ENCODE peak calls at places on chromosomes 2 and 18, in ten cellular contexts. C is suprapubic skin, R is HL-60, Y is HCT116, S is SK-N-SH, A is breast epithelium, Z is stomach, K is spleen, X is prostate gland, B is esophagus muscularis mucosa. D is an unnamed sample.

GRCh38 chr18:42156266-42156665 is 201.2 kb downstream of the PIK3C3 start:
- DNase-seq in C (no peak), R (no peak), Y (no peak), S (no peak), A (no peak), Z (no peak), K (no peak), X (no peak), B (no peak), D (peak)

GRCh38 chr18:43159091-43159490 is 43.6 kb upstream of the RIT2 start:
- DNase-seq in C (no peak), R (no peak), Y (no peak), S (no peak), A (no peak), Z (no peak), K (no peak), X (no peak), B (no peak), D (no peak)

GRCh38 chr2:76498387-76498786 is 787.7 kb upstream of the GCFC2 start:
- DNase-seq in C (no peak), R (no peak), Y (no peak), S (no peak), A (no peak), Z (no peak), K (no peak), X (no peak), B (no peak), D (no peak)

GRCh38 chr2:11123001-11123809 is 32.1 kb upstream of the SLC66A3 start:
- DNase-seq in C (no peak), R (no peak), Y (no peak), S (no peak), A (no peak), Z (no peak), K (peak), X (no peak), B (no peak), D (no peak)

GRCh38 chr2:46135230-46135555 is 162.0 kb upstream of the EPAS1 start:
- DNase-seq in C (no peak), R (no peak), Y (no peak), S (no peak), A (no peak), Z (no peak), K (no peak), X (no peak), B (no peak), D (no peak)

GRCh38 chr2:25926913-25927312 is 48.6 kb upstream of the ASXL2 start:
- DNase-seq in C (no peak), R (no peak), Y (no peak), S (no peak), A (no peak), Z (no peak), K (no peak), X (no peak), B (no peak), D (no peak)

GRCh38 chr18:261398-262073 is 6.3 kb downstream of the THOC1 start:
- DNase-seq in C (no peak), R (no peak), Y (no peak), S (no peak), A (no peak), Z (no peak), K (no peak), X (no peak), B (no peak), D (no peak)

GRCh38 chr2:161237397-161238263 is 70.6 kb upstream of the PSMD14 start:
- DNase-seq in C (peak), R (no peak), Y (no peak), S (peak), A (no peak), Z (peak), K (peak), X (no peak), B (peak), D (peak)

GRCh38 chr2:235238537-235238936 is 255.3 kb upstream of the AGAP1 start:
- DNase-seq in C (no peak), R (no peak), Y (no peak), S (peak), A (no peak), Z (peak), K (peak), X (no peak), B (no peak), D (no peak)

GRCh38 chr18:36249392-36249791 is 48.1 kb upstream of the FHOD3 start:
- DNase-seq in C (no peak), R (no peak), Y (no peak), S (no peak), A (no peak), Z (no peak), K (no peak), X (no peak), B (peak), D (no peak)

GRCh38 chr2:237604960-237605359 is 14.4 kb upstream of the RAB17 start:
- DNase-seq in C (no peak), R (no peak), Y (peak), S (no peak), A (no peak), Z (peak), K (no peak), X (no peak), B (no peak), D (no peak)
- TF ChIP-seq CTCF in C (no peak), R (no peak), Y (peak), S (peak), A (no peak), Z (peak), K (no peak), X (no peak), B (peak), D (peak)

GRCh38 chr2:15949126-15949525 is 8.8 kb downstream of the MYCN start:
- DNase-seq in C (no peak), R (no peak), Y (no peak), S (no peak), A (no peak), Z (no peak), K (no peak), X (no peak), B (no peak), D (no peak)

GRCh38 chr2:15945909-15946705 is 5.8 kb downstream of the MYCN start:
- DNase-seq in C (no peak), R (no peak), Y (no peak), S (no peak), A (no peak), Z (no peak), K (no peak), X (no peak), B (no peak), D (no peak)

GRCh38 chr2:15948704-15948957 is 8.3 kb downstream of the MYCN start:
- DNase-seq in C (no peak), R (no peak), Y (no peak), S (no peak), A (no peak), Z (no peak), K (no peak), X (no peak), B (no peak), D (no peak)

GRCh38 chr2:15947431-15947830 is 7.1 kb downstream of the MYCN start:
- DNase-seq in C (no peak), R (no peak), Y (no peak), S (no peak), A (no peak), Z (no peak), K (no peak), X (no peak), B (no peak), D (no peak)

DNA sequence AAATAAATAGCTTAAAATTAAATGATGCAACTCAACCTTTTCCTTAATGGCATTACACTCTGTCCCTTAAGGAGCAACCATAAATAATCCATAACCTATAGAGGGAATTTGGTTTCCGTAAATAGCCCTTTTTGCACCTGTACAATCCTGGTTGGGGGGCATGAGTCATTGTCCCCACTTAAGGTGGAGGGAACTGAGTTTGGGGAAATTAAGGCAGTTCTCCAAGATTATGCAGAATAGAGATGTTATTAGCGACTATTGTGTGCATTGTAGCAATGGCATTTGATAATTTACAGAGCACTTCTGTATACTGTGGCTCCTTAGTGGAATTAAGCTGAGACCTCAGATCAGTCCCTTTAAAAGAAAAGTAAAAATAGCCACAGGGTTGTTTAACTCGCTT is 6.6 kb downstream of the MYCN start:
- DNase-seq in C (no peak), R (no peak), Y (no peak), S (no peak), A (no peak), Z (no peak), K (no peak), X (no peak), B (no peak), D (no peak)
- TF ChIP-seq POLR2AphosphoS5 in C (no peak), R (no peak), Y (no peak), S (no peak), A (no peak), Z (no peak), K (no peak), X (no peak), B (no peak), D (no peak)

DNA sequence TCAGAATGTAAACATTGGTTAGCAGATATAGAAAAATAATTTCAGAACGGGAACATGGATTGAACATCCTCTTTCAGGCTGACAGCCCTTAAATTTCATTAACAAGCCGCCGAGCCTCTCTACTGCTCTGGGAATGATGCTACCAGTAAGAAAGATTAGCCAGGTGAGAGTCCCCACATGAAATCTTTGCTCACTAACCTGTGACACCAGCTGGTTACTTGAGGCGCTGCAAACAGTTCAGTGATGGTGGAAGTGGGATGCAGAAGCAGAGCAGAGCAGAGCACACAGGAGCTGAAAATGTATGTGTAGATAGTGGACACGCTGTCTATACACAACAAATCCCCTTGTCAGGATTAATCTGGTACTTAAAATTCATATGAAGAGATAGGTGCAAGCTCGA is 721.1 kb downstream of the DPP10 start:
- DNase-seq in C (no peak), R (no peak), Y (no peak), S (peak), A (no peak), Z (no peak), K (no peak), X (no peak), B (no peak), D (peak)
- TF ChIP-seq CTCF in C (no peak), R (no peak), Y (no peak), S (no peak), A (no peak), Z (no peak), K (no peak), X (no peak), B (no peak), D (peak)

DNA sequence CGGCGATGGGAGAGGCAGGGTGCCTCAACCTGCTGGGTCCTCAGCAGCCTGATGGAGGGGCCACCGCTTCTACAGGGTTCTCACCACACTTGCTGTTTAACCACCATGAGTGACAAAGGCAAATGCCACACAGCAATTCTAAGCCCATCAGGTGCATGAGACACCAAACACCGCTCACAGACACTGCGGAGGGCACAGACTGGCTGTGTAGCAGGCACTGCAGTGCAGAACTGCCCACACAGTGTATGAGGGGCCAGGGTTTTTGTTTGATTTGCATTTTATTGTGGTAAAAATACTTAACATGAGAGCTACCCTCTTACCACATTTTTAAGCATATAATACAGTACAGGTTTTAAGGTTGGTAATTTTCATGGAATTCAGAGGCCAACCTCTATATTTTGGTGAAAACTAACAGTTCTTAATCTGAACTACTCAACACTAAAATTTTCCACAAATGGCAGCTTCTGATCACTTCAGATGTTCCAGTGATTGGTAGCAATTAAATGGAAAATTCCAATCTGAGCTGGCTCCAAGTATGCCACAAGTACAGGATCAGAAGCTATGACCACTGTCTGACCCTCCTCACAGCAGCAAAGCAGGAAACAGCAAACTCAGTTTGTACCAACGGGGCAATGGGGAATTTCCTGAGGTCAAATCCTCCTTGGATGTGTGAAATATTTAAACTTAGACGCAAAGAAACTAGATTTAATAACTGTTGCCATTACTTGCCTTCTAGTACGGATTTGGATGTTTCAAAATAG is 67.7 kb downstream of the FAM210A start:
- DNase-seq in C (no peak), R (no peak), Y (no peak), S (no peak), A (no peak), Z (no peak), K (no peak), X (no peak), B (no peak), D (no peak)
- TF ChIP-seq POLR2AphosphoS5 in C (no peak), R (no peak), Y (no peak), S (no peak), A (no peak), Z (no peak), K (no peak), X (no peak), B (no peak), D (no peak)

GRCh38 chr2:73383036-73383435 is 2.6 kb upstream of the ALMS1 start:
- DNase-seq in C (no peak), R (no peak), Y (no peak), S (no peak), A (no peak), Z (no peak), K (no peak), X (no peak), B (no peak), D (no peak)

GRCh38 chr2:73386894-73387636 is 1.4 kb downstream of the ALMS1 start:
- DNase-seq in C (no peak), R (no peak), Y (no peak), S (no peak), A (no peak), Z (no peak), K (no peak), X (no peak), B (no peak), D (no peak)

GRCh38 chr2:73386342-73386868 is 769 bp downstream of the ALMS1 start:
- DNase-seq in C (no peak), R (no peak), Y (no peak), S (no peak), A (no peak), Z (no peak), K (no peak), X (no peak), B (no peak), D (peak)

DNA sequence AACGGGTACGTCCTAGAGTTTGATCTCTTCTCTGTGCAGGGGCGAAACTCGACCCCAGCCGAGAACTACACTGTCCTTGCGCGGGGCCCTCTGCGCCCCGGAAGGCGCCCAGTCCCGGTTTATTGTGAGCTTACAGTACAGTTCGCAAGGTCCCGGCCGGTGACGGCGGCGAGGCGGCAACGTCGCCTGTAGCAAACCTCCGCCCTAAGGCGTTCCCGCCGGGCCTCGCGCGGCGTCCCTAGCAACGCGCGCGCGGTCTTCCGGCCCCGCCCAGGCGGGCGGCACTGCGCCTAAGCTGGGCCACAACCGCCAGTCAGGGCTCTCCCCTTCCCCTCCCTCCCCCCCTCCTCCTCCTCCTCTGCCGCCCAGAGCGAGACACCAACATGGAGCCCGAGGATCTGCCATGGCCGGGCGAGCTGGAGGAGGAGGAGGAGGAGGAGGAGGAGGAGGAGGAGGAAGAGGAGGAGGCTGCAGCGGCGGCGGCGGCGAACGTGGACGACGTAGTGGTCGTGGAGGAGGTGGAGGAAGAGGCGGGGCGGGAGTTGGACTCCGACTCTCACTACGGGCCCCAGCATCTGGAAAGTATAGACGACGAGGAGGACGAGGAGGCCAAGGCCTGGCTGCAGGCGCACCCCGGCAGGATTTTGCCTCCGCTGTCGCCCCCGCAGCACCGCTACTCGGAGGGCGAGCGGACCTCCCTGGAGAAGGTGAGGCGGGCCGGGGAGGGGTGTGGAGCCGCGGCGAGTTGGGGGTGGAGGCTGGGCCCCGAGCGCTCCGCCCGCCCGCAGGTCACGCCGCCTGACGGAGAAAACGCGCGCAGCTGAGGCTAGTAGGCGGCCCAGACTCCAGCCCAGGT is at the start of gene ALMS1:
- DNase-seq in C (peak), R (peak), Y (peak), S (peak), A (peak), Z (peak), K (peak), X (peak), B (peak), D (peak)
- TF ChIP-seq CTCF in C (no peak), R (no peak), Y (no peak), S (no peak), A (no peak), Z (peak), K (no peak), X (peak), B (peak), D (no peak)

D was measured in GM23338.